ENCODE peak calls at places on chromosomes 13 and 19, in five cellular contexts. G, A, F, D and H are unnamed samples.

GRCh38 chr13:87582399-87582798 is 88.8 kb upstream of the SLITRK5 start:
- DNase-seq in G (no peak), A (no peak), F (no peak), D (no peak), H (no peak)

GRCh38 chr19:15595069-15595468 is 19.9 kb upstream of the CYP4F8 start:
- DNase-seq in G (no peak), A (no peak), F (no peak), D (no peak), H (no peak)

GRCh38 chr19:1183543-1184172 is 9.6 kb upstream of the SBNO2 start:
- DNase-seq in G (peak; percentile 68), A (no peak), F (peak; percentile 87), D (peak; percentile 38), H (no peak)

GRCh38 chr19:56333506-56333905 is 18.9 kb upstream of the ZSCAN5A start:
- DNase-seq in G (no peak), A (peak; percentile 26), F (no peak), D (peak; percentile 29), H (peak; percentile 17)

GRCh38 chr19:50736338-50736737 is 13.2 kb downstream of the CLEC11A start:
- DNase-seq in G (no peak), A (no peak), F (no peak), D (no peak), H (no peak)

GRCh38 chr13:25371608-25372274 is at the start of gene ATP8A2:
- DNase-seq in G (no peak), A (no peak), F (no peak), D (peak; percentile 5), H (no peak)

GRCh38 chr13:84400711-84401110 is 518.4 kb upstream of the SLITRK1 start:
- DNase-seq in G (no peak), A (no peak), F (no peak), D (peak; percentile 98), H (no peak)

GRCh38 chr13:24159921-24160324 is 597 bp upstream of the SPATA13 start:
- DNase-seq in G (peak; percentile 65), A (no peak), F (peak; percentile 73), D (peak; percentile 14), H (no peak)

GRCh38 chr19:35038623-35039512 is 2.7 kb upstream of the HPN start:
- DNase-seq in G (no peak), A (no peak), F (no peak), D (peak; percentile 7), H (no peak)

GRCh38 chr19:38310986-38311385 is 4.8 kb downstream of the YIF1B start:
- DNase-seq in G (no peak), A (no peak), F (no peak), D (no peak), H (no peak)

GRCh38 chr13:36712785-36713184 is 39.0 kb downstream of the SERTM1 start:
- DNase-seq in G (no peak), A (no peak), F (no peak), D (peak; percentile 92), H (no peak)

GRCh38 chr19:21482863-21483276 is 22.5 kb upstream of the ZNF429 start:
- DNase-seq in G (peak; percentile 83), A (peak; percentile 28), F (peak; percentile 91), D (peak; percentile 24), H (peak; percentile 38)

GRCh38 chr19:6527893-6528543 is 2.8 kb upstream of the TNFSF9 start:
- DNase-seq in G (no peak), A (no peak), F (no peak), D (no peak), H (no peak)

GRCh38 chr19:45306522-45307027 is 16.1 kb downstream of the CKM start:
- DNase-seq in G (no peak), A (no peak), F (no peak), D (no peak), H (no peak)

GRCh38 chr13:26721251-26721939 is 39.2 kb downstream of the GPR12 start:
- DNase-seq in G (no peak), A (no peak), F (no peak), D (no peak), H (peak; percentile 16)

GRCh38 chr19:46717716-46718143 is 816 bp upstream of the PRKD2 start:
- DNase-seq in G (no peak), A (no peak), F (no peak), D (no peak), H (no peak)

GRCh38 chr13:28558567-28558966 is 63.6 kb upstream of the FLT1 start:
- DNase-seq in G (no peak), A (peak; percentile 48), F (no peak), D (peak; percentile 49), H (no peak)

GRCh38 chr13:35857769-35858168 is 273.4 kb downstream of the DCLK1 start:
- DNase-seq in G (no peak), A (no peak), F (no peak), D (peak; percentile 84), H (no peak)

GRCh38 chr13:31733066-31733465 is 6.3 kb upstream of the RXFP2 start:
- DNase-seq in G (no peak), A (no peak), F (no peak), D (peak; percentile 11), H (no peak)

GRCh38 chr19:13120817-13121216 is 2.8 kb downstream of the NACC1 start:
- DNase-seq in G (no peak), A (no peak), F (no peak), D (peak; percentile 75), H (no peak)

GRCh38 chr19:10289836-10290438 is at the start of gene ICAM5:
- DNase-seq in G (no peak), A (no peak), F (peak; percentile 86), D (no peak), H (no peak)

GRCh38 chr19:14315433-14315832 is 65.8 kb upstream of the ADGRE5 start:
- DNase-seq in G (no peak), A (no peak), F (no peak), D (no peak), H (no peak)

GRCh38 chr19:55111238-55111831 is 6.1 kb downstream of the PPP1R12C start:
- DNase-seq in G (no peak), A (no peak), F (no peak), D (no peak), H (no peak)

GRCh38 chr19:7700128-7700470 is 1.8 kb downstream of the FCER2 start:
- DNase-seq in G (no peak), A (no peak), F (no peak), D (no peak), H (no peak)

GRCh38 chr19:17719730-17720486 is 628 bp downstream of the MAP1S start:
- DNase-seq in G (peak; percentile 74), A (no peak), F (peak; percentile 88), D (no peak), H (no peak)

GRCh38 chr13:35768551-35768950 is 292.1 kb upstream of the MAB21L1 start:
- DNase-seq in G (no peak), A (no peak), F (no peak), D (peak; percentile 76), H (no peak)

GRCh38 chr19:4815426-4816387 is 15.8 kb downstream of the TICAM1 start:
- DNase-seq in G (peak; percentile 80), A (peak; percentile 94), F (peak; percentile 87), D (peak; percentile 92), H (peak; percentile 73)
- H3K4me3 ChIP-seq in G (peak overlapping the region; percentile 27), A (no peak overlapping the region), F (peak overlapping the region; percentile 27), D (no peak overlapping the region), H (peak overlapping the region; percentile 49)

GRCh38 chr13:93655132-93655531 is 428.5 kb downstream of the GPC6 start:
- DNase-seq in G (no peak), A (no peak), F (no peak), D (no peak), H (no peak)

DNA sequence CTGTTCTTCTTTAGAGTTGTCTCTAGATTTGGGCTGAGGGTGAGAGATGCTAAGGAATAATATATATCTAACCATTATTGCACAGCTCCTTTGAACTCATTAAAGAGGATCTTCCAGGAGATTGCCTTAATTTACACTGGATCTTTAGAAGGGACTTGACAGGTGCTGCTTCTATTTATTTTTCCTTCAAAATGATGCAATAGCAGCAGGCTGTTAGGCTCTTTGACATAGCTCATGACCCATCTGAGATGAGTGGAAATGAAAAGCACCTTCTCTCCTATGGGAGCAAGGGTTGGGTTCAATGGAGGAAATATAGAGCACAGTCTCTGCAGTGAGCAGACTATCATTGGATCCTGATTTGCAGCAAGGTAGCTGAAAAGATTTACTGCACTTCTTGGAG is 434.1 kb downstream of the GPC6 start:
- DNase-seq in G (no peak), A (no peak), F (no peak), D (no peak), H (no peak)
- H3K27ac ChIP-seq in G (no peak overlapping the region), A (no peak overlapping the region), F (no peak overlapping the region), D (no peak overlapping the region), H (no peak overlapping the region)

GRCh38 chr19:18900700-18901502 is 4.9 kb upstream of the CERS1 start:
- DNase-seq in G (no peak), A (no peak), F (no peak), D (no peak), H (no peak)
- H3K4me1 ChIP-seq in G (no peaks in the 10 kb centered on the region), A (no peaks in the 10 kb centered on the region), F (peaks cover 5% of the 10 kb centered on the region), D (peaks cover 2% of the 10 kb centered on the region), H (no peaks in the 10 kb centered on the region)

GRCh38 chr13:99955107-99955746 is 16.3 kb downstream of the ZIC5 start:
- DNase-seq in G (no peak), A (no peak), F (peak; percentile 71), D (no peak), H (no peak)

GRCh38 chr13:99958402-99959126 is 13.0 kb downstream of the ZIC5 start:
- DNase-seq in G (no peak), A (no peak), F (no peak), D (no peak), H (no peak)

GRCh38 chr13:99955747-99956472 is 15.7 kb downstream of the ZIC5 start:
- DNase-seq in G (peak; percentile 59), A (no peak), F (peak; percentile 75), D (peak; percentile 36), H (no peak)

GRCh38 chr13:99959127-99959529 is 12.4 kb downstream of the ZIC5 start:
- DNase-seq in G (no peak), A (no peak), F (no peak), D (no peak), H (no peak)

DNA sequence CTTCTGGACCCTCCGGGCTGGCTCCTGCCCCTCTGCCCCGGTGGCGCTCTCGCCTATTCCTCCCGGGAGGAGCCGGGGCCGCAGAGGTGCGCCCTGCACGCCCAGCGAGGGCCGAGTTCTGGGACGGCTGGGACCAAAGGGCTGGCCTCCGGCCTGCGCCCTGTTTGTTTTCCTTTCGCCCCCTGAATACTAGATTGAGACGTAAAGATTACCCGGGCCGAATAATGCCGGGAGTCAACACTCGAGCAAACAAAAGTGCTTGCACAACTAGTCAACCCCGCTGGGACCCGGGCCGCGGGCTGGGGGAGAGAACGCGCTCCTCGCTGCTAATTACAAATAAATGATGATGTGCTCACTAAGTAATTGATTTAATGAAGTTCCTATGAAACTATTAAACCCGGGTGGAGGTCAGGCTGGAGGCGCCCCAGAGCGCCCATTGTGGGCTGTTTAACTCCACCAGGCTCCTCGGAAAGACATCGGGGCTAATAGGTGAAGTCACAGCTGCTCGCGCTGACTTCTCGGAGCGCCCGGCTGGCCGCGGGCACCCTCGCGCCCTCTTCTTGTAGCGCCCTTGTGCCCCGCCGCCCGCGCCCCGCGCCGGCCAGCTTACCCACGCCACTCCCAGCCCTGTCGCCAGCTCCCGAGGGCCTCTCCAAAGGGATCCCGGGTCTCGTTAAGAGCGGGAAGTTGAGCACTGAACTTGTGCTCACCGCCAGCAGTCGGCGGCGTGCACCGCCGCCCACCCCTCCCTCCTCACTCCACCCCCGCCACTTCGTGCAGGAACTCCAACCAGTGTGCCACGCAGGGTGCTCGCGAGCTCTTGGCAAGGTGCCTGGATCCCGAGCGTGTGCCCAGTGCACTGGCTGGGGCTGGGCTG is 14.9 kb downstream of the ZIC5 start:
- DNase-seq in G (peak; percentile 64), A (no peak), F (peak; percentile 75), D (no peak), H (no peak)
- H3K4me3 ChIP-seq in G (peak overlapping the region; percentile 33), A (peak overlapping the region; percentile 18), F (peak overlapping the region; percentile 19), D (peak overlapping the region; percentile 10), H (no peak overlapping the region)